ENCODE peak calls at places on chromosomes 3 and 15, in eight cellular contexts. G is T-helper 17 cell; Q is left cardiac atrium; H is Right ventricle myocardium superior; R is stimulated activated effector memory CD8-positive, alpha-beta T cell treated with anti-CD3 and anti-CD28 coated beads, Interleukin-12 subunit alpha, Interleukin-12 subunit beta, amount 100 ng/mL, for 72 hours; X is activated CD8-positive, alpha-beta T cell treated with anti-CD3 and anti-CD28 coated beads for 36 hours; S is heart right ventricle; P is stimulated activated naive CD8-positive, alpha-beta T cell treated with anti-CD3 and anti-CD28 coated beads, Interleukin-15, amount 100 ng/mL, for 72 hours. B is an unnamed sample.

GRCh38 chr3:69086133-69086722 is 1.5 kb downstream of the ARL6IP5 start:
- ATAC-seq in G (no peak), Q (peak; percentile 74), H (peak; percentile 69), R (peak; percentile 59), X (peak; percentile 39), S (peak; percentile 70), P (peak; percentile 40), B (no peak)

GRCh38 chr15:48962662-48963523 is 826 bp downstream of the SHC4 start:
- ATAC-seq in G (peak; percentile 49), Q (peak; percentile 78), H (peak; percentile 88), R (peak; percentile 1), X (peak; percentile 4), S (peak; percentile 78), P (no peak), B (peak; percentile 21)

GRCh38 chr3:114585687-114586086 is 291.9 kb downstream of the TIGIT start:
- ATAC-seq in G (no peak), Q (peak; percentile 46), H (peak; percentile 79), R (no peak), X (no peak), S (peak; percentile 45), P (no peak), B (no peak)

GRCh38 chr3:14378415-14378814 is 24.0 kb upstream of the SLC6A6 start:
- ATAC-seq in G (peak; percentile 25), Q (no peak), H (no peak), R (peak; percentile 52), X (peak; percentile 12), S (no peak), P (no peak), B (no peak)

GRCh38 chr15:89704411-89704810 is 13.8 kb downstream of the WDR93 start:
- ATAC-seq in G (no peak), Q (no peak), H (no peak), R (no peak), X (no peak), S (no peak), P (no peak), B (no peak)

GRCh38 chr15:38149315-38149714 is 103.3 kb upstream of the SPRED1 start:
- ATAC-seq in G (no peak), Q (no peak), H (no peak), R (no peak), X (no peak), S (no peak), P (no peak), B (no peak)

GRCh38 chr15:31803388-31803884 is 226.9 kb upstream of the CHRNA7 start:
- ATAC-seq in G (no peak), Q (peak; percentile 39), H (no peak), R (peak; percentile 62), X (no peak), S (no peak), P (no peak), B (peak; percentile 42)

GRCh38 chr3:34174740-34175139 is 376.3 kb downstream of the PDCD6IP start:
- ATAC-seq in G (no peak), Q (no peak), H (no peak), R (no peak), X (no peak), S (no peak), P (no peak), B (no peak)

GRCh38 chr3:58646503-58646902 is 20.1 kb downstream of the FAM3D start:
- ATAC-seq in G (no peak), Q (peak; percentile 63), H (no peak), R (no peak), X (no peak), S (no peak), P (no peak), B (no peak)

GRCh38 chr3:69174871-69175737 is 52.7 kb upstream of the LMOD3 start:
- ATAC-seq in G (no peak), Q (no peak), H (no peak), R (peak; percentile 40), X (no peak), S (no peak), P (no peak), B (no peak)

GRCh38 chr3:15102256-15102655 is 3.3 kb upstream of the RBSN start:
- ATAC-seq in G (no peak), Q (peak; percentile 88), H (peak; percentile 86), R (no peak), X (no peak), S (peak; percentile 82), P (no peak), B (no peak)

GRCh38 chr3:18100126-18100525 is 325.0 kb downstream of the SATB1 start:
- ATAC-seq in G (no peak), Q (no peak), H (no peak), R (no peak), X (no peak), S (no peak), P (no peak), B (no peak)

GRCh38 chr3:155983834-155984474 is 113.5 kb downstream of the GMPS start:
- ATAC-seq in G (no peak), Q (no peak), H (no peak), R (no peak), X (no peak), S (no peak), P (no peak), B (no peak)

GRCh38 chr3:108202834-108203233 is 19.4 kb downstream of the IFT57 start:
- ATAC-seq in G (no peak), Q (no peak), H (no peak), R (peak; percentile 52), X (no peak), S (no peak), P (no peak), B (no peak)

GRCh38 chr3:63565220-63565619 is 87.3 kb upstream of the SNTN start:
- ATAC-seq in G (no peak), Q (no peak), H (no peak), R (no peak), X (no peak), S (no peak), P (no peak), B (no peak)

GRCh38 chr15:67033521-67033920 is 31.9 kb upstream of the SMAD3 start:
- ATAC-seq in G (peak; percentile 71), Q (peak; percentile 60), H (peak; percentile 68), R (peak; percentile 58), X (peak; percentile 44), S (peak; percentile 65), P (peak; percentile 62), B (peak; percentile 20)

GRCh38 chr3:172237121-172237742 is 197.9 kb downstream of the FNDC3B start:
- ATAC-seq in G (no peak), Q (no peak), H (no peak), R (no peak), X (no peak), S (no peak), P (no peak), B (no peak)

GRCh38 chr3:102037209-102037608 is 187.9 kb downstream of the NFKBIZ start:
- ATAC-seq in G (no peak), Q (no peak), H (no peak), R (no peak), X (no peak), S (no peak), P (no peak), B (no peak)

GRCh38 chr3:183641875-183642274 is 6.5 kb downstream of the KLHL24 start:
- ATAC-seq in G (no peak), Q (peak; percentile 21), H (peak; percentile 79), R (no peak), X (no peak), S (peak; percentile 62), P (no peak), B (no peak)

GRCh38 chr3:155555479-155556065 is 189.3 kb downstream of the PLCH1 start:
- ATAC-seq in G (no peak), Q (no peak), H (no peak), R (no peak), X (no peak), S (no peak), P (no peak), B (no peak)

GRCh38 chr3:172411478-172411947 is 36.7 kb downstream of the GHSR start:
- ATAC-seq in G (no peak), Q (no peak), H (no peak), R (peak; percentile 24), X (no peak), S (no peak), P (no peak), B (peak; percentile 13)

GRCh38 chr15:90716317-90716975 is 700 bp upstream of the BLM start:
- ATAC-seq in G (no peak), Q (no peak), H (no peak), R (no peak), X (no peak), S (peak; percentile 45), P (no peak), B (no peak)